ENCODE peak calls at places on chromosomes 1 and 21, in ten cellular contexts. H, A, S, D, B, I, V, E, L and C are unnamed samples. For H3K4me1, the result is how much of the 10 kb centered on the place peaks cover.

GRCh38 chr1:207848234-207848633 is 62.7 kb downstream of the CD34 start:
- DNase-seq in A (peak), D (peak), B (peak), L (peak), I (peak), V (no peak), S (peak), E (no peak), H (peak), C (peak)

GRCh38 chr1:37474697-37475379 is 458 bp downstream of the ZC3H12A start:
- DNase-seq in S (no peak), A (no peak), E (peak), V (no peak), L (peak), D (peak), I (peak), H (no peak), B (peak), C (no peak)

GRCh38 chr1:45205910-45206721 is at the start of gene ZSWIM5:
- DNase-seq in S (peak), E (peak), I (peak), H (no peak), B (peak), L (peak), D (peak), V (peak), A (peak), C (peak)

GRCh38 chr1:231778009-231778719 is 151.6 kb downstream of the DISC1 start:
- DNase-seq in A (peak), D (peak), B (peak), V (no peak), I (peak), E (no peak), S (peak), H (no peak), L (peak), C (peak)

GRCh38 chr1:3032970-3033794 is 11.9 kb downstream of the ACTRT2 start:
- DNase-seq in S (no peak), D (no peak), L (no peak), I (no peak), E (no peak), H (no peak), A (no peak), B (no peak), V (peak), C (no peak)

GRCh38 chr21:20949884-20950283 is 48.3 kb upstream of the NCAM2 start:
- DNase-seq in D (no peak), A (no peak), V (no peak), E (no peak), B (no peak), I (no peak), L (no peak), S (no peak), H (no peak), C (no peak)

GRCh38 chr1:226661965-226662364 is 77.1 kb downstream of the ITPKB start:
- DNase-seq in S (no peak), B (no peak), H (no peak), A (no peak), E (no peak), I (no peak), L (no peak), V (no peak), D (no peak), C (no peak)

GRCh38 chr21:41681336-41681801 is 85.5 kb downstream of the RIPK4 start:
- DNase-seq in H (no peak), S (no peak), L (peak), B (no peak), E (no peak), I (no peak), A (no peak), V (no peak), D (no peak), C (peak)

GRCh38 chr21:37711294-37711844 is 204.9 kb downstream of the KCNJ6 start:
- DNase-seq in S (no peak), H (no peak), L (no peak), V (no peak), I (no peak), B (no peak), E (no peak), A (no peak), D (no peak), C (no peak)

GRCh38 chr1:64240209-64240608 is 36.8 kb downstream of the UBE2U start:
- DNase-seq in V (no peak), S (no peak), I (no peak), D (no peak), L (no peak), H (no peak), B (no peak), A (no peak), E (no peak), C (no peak)

GRCh38 chr1:65066766-65067490 is 81.1 kb upstream of the AK4 start:
- DNase-seq in B (peak), S (peak), E (peak), H (no peak), V (peak), D (peak), L (peak), A (peak), I (peak), C (peak)

GRCh38 chr1:63968663-63969460 is 195.0 kb downstream of the ROR1 start:
- DNase-seq in E (no peak), I (peak), S (no peak), D (no peak), A (peak), H (no peak), L (peak), B (no peak), V (no peak), C (no peak)

GRCh38 chr1:8351693-8352470 is 34.0 kb downstream of the SLC45A1 start:
- DNase-seq in A (no peak), V (no peak), H (no peak), E (peak), D (no peak), S (no peak), I (no peak), L (peak), B (no peak), C (no peak)

GRCh38 chr1:24659993-24660665 is 17.0 kb downstream of the SRRM1 start:
- DNase-seq in D (no peak), E (no peak), B (no peak), L (no peak), S (no peak), A (no peak), V (no peak), H (no peak), I (no peak), C (no peak)

GRCh38 chr1:54781023-54781723 is 16.9 kb upstream of the PARS2 start:
- DNase-seq in A (no peak), D (no peak), S (no peak), V (no peak), L (no peak), B (peak), I (no peak), H (no peak), E (peak), C (no peak)

GRCh38 chr1:25817840-25818501 is 1.8 kb upstream of the MTFR1L start:
- DNase-seq in H (no peak), E (peak), S (no peak), I (no peak), A (no peak), V (no peak), B (peak), D (no peak), L (no peak), C (no peak)

GRCh38 chr1:215082532-215083407 is at the start of gene KCNK2:
- DNase-seq in H (no peak), A (no peak), E (peak), S (no peak), B (peak), D (no peak), I (peak), L (no peak), V (no peak), C (no peak)

GRCh38 chr1:65527672-65528071 is 107.2 kb downstream of the LEPR start:
- DNase-seq in D (no peak), L (no peak), I (no peak), A (no peak), S (no peak), V (no peak), E (no peak), B (no peak), H (no peak), C (no peak)

GRCh38 chr1:91685994-91686393 is 185.3 kb downstream of the CDC7 start:
- DNase-seq in D (no peak), E (no peak), I (no peak), B (no peak), V (no peak), S (no peak), A (no peak), L (no peak), H (no peak), C (no peak)

DNA sequence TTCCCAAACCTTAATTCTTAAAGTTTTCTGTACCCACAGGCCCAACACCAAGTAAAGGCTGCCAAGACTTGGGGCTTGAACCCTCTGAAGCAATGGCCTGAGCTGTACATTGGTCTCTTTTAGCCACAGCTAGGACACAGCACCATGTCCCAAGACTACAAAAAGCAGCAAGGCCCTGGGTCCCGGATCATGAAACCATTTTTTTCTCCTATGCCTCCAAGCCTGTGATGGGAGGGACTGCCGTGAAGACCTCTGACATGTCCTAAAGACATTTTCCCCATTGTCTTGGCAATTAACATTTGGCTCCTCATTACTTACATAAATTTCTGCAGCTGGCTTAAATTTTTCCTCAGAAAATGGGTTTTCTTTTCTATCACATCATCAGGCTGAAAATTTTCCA is 30.9 kb downstream of the ZNF670 start:
- DNase-seq in E (peak), A (no peak), D (no peak), S (no peak), B (no peak), H (no peak), I (no peak), L (no peak), V (no peak), C (no peak)
- H3K27ac ChIP-seq in E (no peak), A (no peak), D (no peak), S (no peak), B (no peak), H (no peak), I (no peak), L (no peak), V (no peak), C (no peak)

GRCh38 chr1:41153750-41154274 is 88.3 kb downstream of the SCMH1 start:
- DNase-seq in L (no peak), V (no peak), D (no peak), B (no peak), H (no peak), S (no peak), A (no peak), I (no peak), E (no peak), C (no peak)
- H3K4me1 ChIP-seq in L (under half), V (under half), D (under half), B (under half), H (under half), S (under half), A (under half), I (under half), E (under half), C (under half)

GRCh38 chr1:113662097-113662496 is 97.2 kb downstream of the PHTF1 start:
- DNase-seq in E (no peak), S (no peak), A (no peak), I (no peak), H (no peak), L (no peak), V (no peak), B (no peak), D (no peak), C (no peak)

GRCh38 chr1:113660053-113660452 is 99.2 kb downstream of the PHTF1 start:
- DNase-seq in I (no peak), S (no peak), E (no peak), L (no peak), B (no peak), D (no peak), V (no peak), A (no peak), H (no peak), C (no peak)

GRCh38 chr1:113657556-113658063 is 101.7 kb downstream of the PHTF1 start:
- DNase-seq in A (no peak), S (no peak), I (no peak), H (no peak), L (peak), E (no peak), D (no peak), V (no peak), B (no peak), C (no peak)

GRCh38 chr1:113657126-113657525 is 102.2 kb downstream of the PHTF1 start:
- DNase-seq in I (no peak), A (no peak), V (no peak), L (no peak), E (no peak), H (no peak), S (no peak), D (no peak), B (no peak), C (no peak)

DNA sequence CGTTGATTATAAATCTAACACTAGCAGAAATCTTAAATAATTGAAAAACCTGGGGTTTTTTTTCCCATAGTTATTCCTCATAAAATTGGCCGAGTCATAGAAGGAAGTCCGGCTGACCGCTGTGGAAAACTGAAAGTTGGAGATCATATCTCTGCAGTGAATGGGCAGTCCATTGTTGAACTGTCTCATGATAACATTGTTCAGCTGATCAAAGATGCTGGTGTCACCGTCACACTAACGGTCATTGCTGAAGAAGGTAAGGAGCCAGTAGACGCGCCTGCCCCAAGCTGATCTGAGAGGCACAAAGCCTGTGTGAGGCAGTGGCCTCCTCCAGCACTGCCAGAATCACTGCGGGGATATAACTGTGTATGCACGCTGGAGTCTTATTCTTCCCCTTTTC is 100.3 kb downstream of the PHTF1 start:
- DNase-seq in A (no peak), B (no peak), H (no peak), S (no peak), D (no peak), L (no peak), E (no peak), I (no peak), V (no peak), C (no peak)
- H3K27ac ChIP-seq in A (no peak), B (no peak), H (no peak), S (no peak), D (no peak), L (no peak), E (no peak), I (no peak), V (no peak), C (no peak)

GRCh38 chr1:204107892-204108291 is 35.0 kb downstream of the SOX13 start:
- DNase-seq in V (no peak), A (no peak), H (no peak), L (no peak), I (no peak), S (no peak), E (no peak), B (no peak), D (no peak), C (no peak)
- H3K4me1 ChIP-seq in V (under half), A (half or more), H (under half), L (under half), I (half or more), S (under half), E (half or more), B (under half), D (half or more), C (under half)

GRCh38 chr1:204146309-204146708 is 5.5 kb downstream of the ETNK2 start:
- DNase-seq in B (no peak), H (no peak), A (no peak), E (no peak), I (no peak), V (no peak), L (no peak), D (no peak), S (no peak), C (no peak)
- H3K27ac ChIP-seq in B (no peak), H (no peak), A (no peak), E (no peak), I (no peak), V (no peak), L (no peak), D (no peak), S (peak), C (no peak)

GRCh38 chr1:94983343-94983742 is 56.4 kb upstream of the CNN3 start:
- DNase-seq in V (no peak), D (no peak), A (peak), H (no peak), B (no peak), L (no peak), E (no peak), S (no peak), I (peak), C (no peak)

GRCh38 chr1:94981574-94981973 is 54.7 kb upstream of the CNN3 start:
- DNase-seq in H (no peak), B (no peak), L (no peak), V (no peak), A (no peak), D (no peak), I (no peak), S (no peak), E (no peak), C (no peak)

GRCh38 chr1:94980049-94980908 is 53.4 kb upstream of the CNN3 start:
- DNase-seq in A (no peak), S (no peak), V (no peak), B (no peak), E (no peak), D (no peak), I (no peak), L (no peak), H (no peak), C (no peak)

GRCh38 chr1:94980909-94981252 is 54.0 kb upstream of the CNN3 start:
- DNase-seq in D (no peak), L (no peak), B (no peak), E (no peak), S (no peak), A (no peak), H (no peak), V (no peak), I (no peak), C (no peak)

DNA sequence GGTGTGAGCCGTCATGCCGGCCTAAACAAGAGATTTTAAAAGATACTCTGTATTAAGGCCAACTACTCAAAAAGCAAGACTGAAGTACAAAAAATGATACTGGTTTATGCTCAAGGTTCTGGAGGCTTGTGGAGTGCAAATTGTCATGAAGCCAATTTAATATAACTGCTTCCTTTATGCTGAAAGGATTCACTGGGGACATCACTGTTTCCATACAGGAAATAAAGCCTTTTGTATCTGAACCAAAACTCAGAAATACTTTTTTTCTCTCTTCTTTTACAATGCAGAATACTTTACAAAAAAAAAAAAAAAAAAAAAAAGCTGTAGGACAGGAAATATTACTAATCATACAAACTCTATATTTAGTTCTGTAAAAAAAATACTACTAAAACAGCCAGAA is 55.5 kb upstream of the CNN3 start:
- DNase-seq in H (no peak), S (no peak), E (no peak), B (no peak), A (no peak), D (no peak), L (no peak), V (no peak), I (no peak), C (no peak)
- H3K4me1 ChIP-seq in H (under half), S (under half), E (under half), B (under half), A (half or more), D (under half), L (under half), V (under half), I (under half), C (under half)

DNA sequence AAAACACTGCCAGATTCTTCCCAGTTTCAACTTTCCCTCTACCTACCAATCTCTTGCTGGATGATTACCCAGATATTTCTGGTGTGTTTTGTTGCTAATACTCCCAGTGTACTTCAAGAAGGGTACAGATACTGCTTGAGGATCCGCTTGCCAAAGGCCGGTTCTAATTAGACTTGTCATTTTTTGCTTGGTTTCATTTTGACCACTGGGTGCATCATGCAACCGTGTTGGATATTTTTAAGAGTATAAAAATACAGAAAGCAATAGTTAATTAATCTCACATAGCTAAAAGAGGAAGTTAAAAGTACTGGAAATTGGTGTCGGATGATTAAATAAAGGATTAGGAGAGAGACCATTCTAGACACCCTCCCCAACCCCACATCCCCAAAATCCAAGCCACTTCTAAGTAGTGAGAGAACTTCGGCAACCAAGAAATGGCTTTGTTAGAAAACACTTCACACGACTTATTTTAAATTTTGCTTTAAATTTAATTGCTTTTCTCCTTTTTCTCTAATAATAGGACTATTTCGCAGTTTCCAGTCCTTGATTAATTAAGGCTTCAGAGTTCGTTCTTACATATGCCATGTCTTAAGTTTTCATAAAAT is 2.5 kb upstream of the CDKN2C start:
- DNase-seq in B (peak), L (peak), D (no peak), H (no peak), S (no peak), A (no peak), I (no peak), V (no peak), E (no peak), C (no peak)
- H3K27ac ChIP-seq in B (peak), L (peak), D (peak), H (peak), S (peak), A (peak), I (peak), V (peak), E (no peak), C (peak)

DNA sequence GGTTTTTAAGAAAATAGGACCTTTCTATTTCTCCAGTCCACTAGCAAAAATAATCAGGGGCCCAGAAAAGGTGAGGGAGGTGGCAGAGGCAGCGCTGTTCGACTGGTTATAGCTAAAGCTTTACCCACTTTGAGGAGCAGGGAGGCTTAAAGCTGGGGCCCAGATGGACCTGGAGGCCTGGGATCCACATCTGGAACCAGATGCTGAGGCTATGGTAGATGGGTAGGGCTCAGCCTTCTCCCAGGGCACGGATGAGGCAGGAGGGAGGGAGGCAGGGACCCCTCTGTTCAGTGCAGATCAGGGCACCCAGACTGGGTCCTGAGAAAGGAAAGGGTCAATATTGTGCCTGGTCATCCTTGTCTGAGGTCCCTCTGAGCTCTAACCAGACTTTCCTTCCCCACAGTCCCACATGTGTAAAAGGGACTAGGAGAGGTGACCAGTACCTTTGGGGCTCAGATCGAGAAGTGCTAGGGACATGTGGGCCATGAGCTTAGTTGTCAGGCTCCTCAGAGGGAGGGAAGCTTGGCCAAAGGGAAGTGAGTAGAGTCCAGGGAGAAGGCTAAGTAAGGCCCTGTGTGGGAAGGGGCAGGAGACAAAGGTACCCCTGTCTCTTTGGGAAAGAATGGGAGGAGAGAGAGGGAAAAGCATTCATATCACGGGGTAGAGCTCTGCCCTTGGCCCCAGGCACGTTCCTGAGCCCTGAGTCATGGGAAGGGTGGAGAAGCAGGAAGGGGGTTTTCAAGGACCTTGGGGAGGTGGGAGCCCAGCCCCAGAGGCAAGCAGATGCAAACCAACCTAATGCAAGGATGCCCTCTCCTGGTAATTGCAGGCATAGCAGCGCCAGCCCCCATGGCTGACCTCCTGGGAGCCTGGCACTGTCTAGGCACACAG is 15.4 kb downstream of the LMNA start:
- DNase-seq in B (peak), A (peak), D (peak), L (peak), I (peak), S (peak), H (peak), V (peak), E (peak), C (peak)
- H3K4me1 ChIP-seq in B (under half), A (half or more), D (half or more), L (half or more), I (half or more), S (half or more), H (half or more), V (under half), E (under half), C (under half)